ENCODE peak calls at places on chromosomes 7 and 10, in ten cellular contexts. One of them, this sample, is unnamed.

GRCh38 chr7:142459557-142459963 is 201.7 kb upstream of the PRSS58 start:
- DNase-seq in PC-9: peak; percentile 96
- DNase-seq in aorta: no peak
- DNase-seq in HCEC 1CT: peak; percentile 84
- DNase-seq in mucosa of gallbladder: peak; percentile 17
- DNase-seq in heart right ventricle: no peak
- DNase-seq in PC-3: peak; percentile 73
- DNase-seq in sigmoid colon: no peak
- DNase-seq in T-helper 2 cell: no peak
- DNase-seq in NCI-H1930: peak; percentile 12
- DNase-seq in this sample: peak; percentile 54

GRCh38 chr10:49177391-49178355 is 10.5 kb downstream of the TMEM273 start:
- DNase-seq in PC-9: peak; percentile 78
- DNase-seq in aorta: peak; percentile 86
- DNase-seq in HCEC 1CT: peak; percentile 89
- DNase-seq in mucosa of gallbladder: peak; percentile 33
- DNase-seq in heart right ventricle: peak; percentile 87
- DNase-seq in PC-3: peak; percentile 97
- DNase-seq in sigmoid colon: no peak
- DNase-seq in T-helper 2 cell: peak; percentile 31
- DNase-seq in NCI-H1930: no peak
- DNase-seq in this sample: peak; percentile 66

GRCh38 chr10:35462491-35462934 is 126.2 kb downstream of the CCNY start:
- DNase-seq in PC-9: no peak
- DNase-seq in aorta: no peak
- DNase-seq in HCEC 1CT: no peak
- DNase-seq in mucosa of gallbladder: no peak
- DNase-seq in heart right ventricle: no peak
- DNase-seq in PC-3: no peak
- DNase-seq in sigmoid colon: no peak
- DNase-seq in T-helper 2 cell: no peak
- DNase-seq in NCI-H1930: no peak
- DNase-seq in this sample: no peak

GRCh38 chr10:114436941-114437340 is 32.6 kb upstream of the AFAP1L2 start:
- DNase-seq in PC-9: no peak
- DNase-seq in aorta: no peak
- DNase-seq in HCEC 1CT: no peak
- DNase-seq in mucosa of gallbladder: no peak
- DNase-seq in heart right ventricle: no peak
- DNase-seq in PC-3: no peak
- DNase-seq in sigmoid colon: no peak
- DNase-seq in T-helper 2 cell: no peak
- DNase-seq in NCI-H1930: no peak
- DNase-seq in this sample: no peak

GRCh38 chr10:72418679-72419078 is 64.0 kb upstream of the DNAJB12 start:
- DNase-seq in PC-9: no peak
- DNase-seq in aorta: no peak
- DNase-seq in HCEC 1CT: no peak
- DNase-seq in mucosa of gallbladder: no peak
- DNase-seq in heart right ventricle: no peak
- DNase-seq in PC-3: no peak
- DNase-seq in sigmoid colon: no peak
- DNase-seq in T-helper 2 cell: no peak
- DNase-seq in NCI-H1930: no peak
- DNase-seq in this sample: no peak

GRCh38 chr10:77592946-77593636 is 44.5 kb downstream of the KCNMA1 start:
- DNase-seq in PC-9: peak; percentile 80
- DNase-seq in aorta: peak; percentile 81
- DNase-seq in HCEC 1CT: peak; percentile 94
- DNase-seq in mucosa of gallbladder: no peak
- DNase-seq in heart right ventricle: no peak
- DNase-seq in PC-3: peak; percentile 100
- DNase-seq in sigmoid colon: peak; percentile 70
- DNase-seq in T-helper 2 cell: no peak
- DNase-seq in NCI-H1930: no peak
- DNase-seq in this sample: peak; percentile 13

GRCh38 chr7:151790826-151791379 is 86.0 kb downstream of the PRKAG2 start:
- DNase-seq in PC-9: no peak
- DNase-seq in aorta: peak; percentile 50
- DNase-seq in HCEC 1CT: no peak
- DNase-seq in mucosa of gallbladder: no peak
- DNase-seq in heart right ventricle: no peak
- DNase-seq in PC-3: no peak
- DNase-seq in sigmoid colon: no peak
- DNase-seq in T-helper 2 cell: no peak
- DNase-seq in NCI-H1930: no peak
- DNase-seq in this sample: no peak

GRCh38 chr10:9957352-9957751 is 1060.3 kb upstream of the CELF2 start:
- DNase-seq in PC-9: no peak
- DNase-seq in aorta: no peak
- DNase-seq in HCEC 1CT: peak; percentile 74
- DNase-seq in mucosa of gallbladder: no peak
- DNase-seq in heart right ventricle: no peak
- DNase-seq in PC-3: no peak
- DNase-seq in sigmoid colon: no peak
- DNase-seq in T-helper 2 cell: no peak
- DNase-seq in NCI-H1930: no peak
- DNase-seq in this sample: no peak

GRCh38 chr10:31742255-31742654 is 186.4 kb downstream of the ARHGAP12 start:
- DNase-seq in PC-9: no peak
- DNase-seq in aorta: no peak
- DNase-seq in HCEC 1CT: no peak
- DNase-seq in mucosa of gallbladder: no peak
- DNase-seq in heart right ventricle: no peak
- DNase-seq in PC-3: no peak
- DNase-seq in sigmoid colon: no peak
- DNase-seq in T-helper 2 cell: no peak
- DNase-seq in NCI-H1930: no peak
- DNase-seq in this sample: no peak

GRCh38 chr10:30093303-30093967 is 34.0 kb upstream of the JCAD start:
- DNase-seq in PC-9: no peak
- DNase-seq in aorta: no peak
- DNase-seq in HCEC 1CT: no peak
- DNase-seq in mucosa of gallbladder: no peak
- DNase-seq in heart right ventricle: no peak
- DNase-seq in PC-3: no peak
- DNase-seq in sigmoid colon: no peak
- DNase-seq in T-helper 2 cell: no peak
- DNase-seq in NCI-H1930: no peak
- DNase-seq in this sample: no peak

GRCh38 chr7:125927556-125927955 is 997.9 kb upstream of the POT1 start:
- DNase-seq in PC-9: no peak
- DNase-seq in aorta: no peak
- DNase-seq in HCEC 1CT: no peak
- DNase-seq in mucosa of gallbladder: no peak
- DNase-seq in heart right ventricle: no peak
- DNase-seq in PC-3: no peak
- DNase-seq in sigmoid colon: no peak
- DNase-seq in T-helper 2 cell: no peak
- DNase-seq in NCI-H1930: no peak
- DNase-seq in this sample: no peak

GRCh38 chr7:68535266-68535665 is 1063.0 kb upstream of the AUTS2 start:
- DNase-seq in PC-9: no peak
- DNase-seq in aorta: no peak
- DNase-seq in HCEC 1CT: no peak
- DNase-seq in mucosa of gallbladder: no peak
- DNase-seq in heart right ventricle: no peak
- DNase-seq in PC-3: no peak
- DNase-seq in sigmoid colon: no peak
- DNase-seq in T-helper 2 cell: no peak
- DNase-seq in NCI-H1930: no peak
- DNase-seq in this sample: no peak

GRCh38 chr10:29254123-29255046 is 34.5 kb upstream of the LYZL1 start:
- DNase-seq in PC-9: peak; percentile 72
- DNase-seq in aorta: no peak
- DNase-seq in HCEC 1CT: no peak
- DNase-seq in mucosa of gallbladder: no peak
- DNase-seq in heart right ventricle: no peak
- DNase-seq in PC-3: no peak
- DNase-seq in sigmoid colon: no peak
- DNase-seq in T-helper 2 cell: no peak
- DNase-seq in NCI-H1930: no peak
- DNase-seq in this sample: no peak

GRCh38 chr7:78019457-78020130 is 221.0 kb downstream of the PHTF2 start:
- DNase-seq in PC-9: no peak
- DNase-seq in aorta: peak; percentile 97
- DNase-seq in HCEC 1CT: peak; percentile 84
- DNase-seq in mucosa of gallbladder: peak; percentile 87
- DNase-seq in heart right ventricle: peak; percentile 94
- DNase-seq in PC-3: peak; percentile 63
- DNase-seq in sigmoid colon: peak; percentile 96
- DNase-seq in T-helper 2 cell: peak; percentile 23
- DNase-seq in NCI-H1930: peak; percentile 90
- DNase-seq in this sample: peak; percentile 75

GRCh38 chr10:30155401-30155800 is 96.0 kb upstream of the JCAD start:
- DNase-seq in PC-9: no peak
- DNase-seq in aorta: no peak
- DNase-seq in HCEC 1CT: no peak
- DNase-seq in mucosa of gallbladder: peak; percentile 17
- DNase-seq in heart right ventricle: peak; percentile 71
- DNase-seq in PC-3: no peak
- DNase-seq in sigmoid colon: no peak
- DNase-seq in T-helper 2 cell: no peak
- DNase-seq in NCI-H1930: no peak
- DNase-seq in this sample: peak; percentile 77

GRCh38 chr10:338176-339037 is 203.2 kb downstream of the ZMYND11 start:
- DNase-seq in PC-9: no peak
- DNase-seq in aorta: peak; percentile 84
- DNase-seq in HCEC 1CT: no peak
- DNase-seq in mucosa of gallbladder: peak; percentile 60
- DNase-seq in heart right ventricle: no peak
- DNase-seq in PC-3: peak; percentile 80
- DNase-seq in sigmoid colon: no peak
- DNase-seq in T-helper 2 cell: no peak
- DNase-seq in NCI-H1930: no peak
- DNase-seq in this sample: no peak

GRCh38 chr10:73827346-73828089 is 16.1 kb upstream of the NDST2 start:
- DNase-seq in PC-9: no peak
- DNase-seq in aorta: no peak
- DNase-seq in HCEC 1CT: no peak
- DNase-seq in mucosa of gallbladder: no peak
- DNase-seq in heart right ventricle: no peak
- DNase-seq in PC-3: peak; percentile 100
- DNase-seq in sigmoid colon: no peak
- DNase-seq in T-helper 2 cell: no peak
- DNase-seq in NCI-H1930: no peak
- DNase-seq in this sample: no peak

GRCh38 chr10:133378251-133379096 is 588 bp upstream of the PAOX start:
- DNase-seq in PC-9: no peak
- DNase-seq in aorta: peak; percentile 90
- DNase-seq in HCEC 1CT: peak; percentile 22
- DNase-seq in mucosa of gallbladder: peak; percentile 84
- DNase-seq in heart right ventricle: peak; percentile 65
- DNase-seq in PC-3: peak; percentile 27
- DNase-seq in sigmoid colon: peak; percentile 81
- DNase-seq in T-helper 2 cell: peak; percentile 37
- DNase-seq in NCI-H1930: no peak
- DNase-seq in this sample: peak; percentile 54

GRCh38 chr7:109256762-109257560 is 687.3 kb downstream of the DNAJB9 start:
- DNase-seq in PC-9: no peak
- DNase-seq in aorta: no peak
- DNase-seq in HCEC 1CT: no peak
- DNase-seq in mucosa of gallbladder: no peak
- DNase-seq in heart right ventricle: no peak
- DNase-seq in PC-3: no peak
- DNase-seq in sigmoid colon: no peak
- DNase-seq in T-helper 2 cell: no peak
- DNase-seq in NCI-H1930: no peak
- DNase-seq in this sample: no peak

GRCh38 chr10:33216661-33217427 is 117.6 kb downstream of the NRP1 start:
- DNase-seq in PC-9: peak; percentile 93
- DNase-seq in aorta: no peak
- DNase-seq in HCEC 1CT: peak; percentile 78
- DNase-seq in mucosa of gallbladder: no peak
- DNase-seq in heart right ventricle: no peak
- DNase-seq in PC-3: peak; percentile 100
- DNase-seq in sigmoid colon: no peak
- DNase-seq in T-helper 2 cell: no peak
- DNase-seq in NCI-H1930: peak; percentile 5
- DNase-seq in this sample: peak; percentile 60

GRCh38 chr10:132684164-132684891 is 101.6 kb downstream of the NKX6-2 start:
- DNase-seq in PC-9: peak; percentile 48
- DNase-seq in aorta: peak; percentile 40
- DNase-seq in HCEC 1CT: peak; percentile 75
- DNase-seq in mucosa of gallbladder: no peak
- DNase-seq in heart right ventricle: no peak
- DNase-seq in PC-3: peak; percentile 72
- DNase-seq in sigmoid colon: peak; percentile 41
- DNase-seq in T-helper 2 cell: no peak
- DNase-seq in NCI-H1930: no peak
- DNase-seq in this sample: no peak

GRCh38 chr7:144738708-144739314 is 97.0 kb downstream of the TPK1 start:
- DNase-seq in PC-9: no peak
- DNase-seq in aorta: no peak
- DNase-seq in HCEC 1CT: peak; percentile 43
- DNase-seq in mucosa of gallbladder: no peak
- DNase-seq in heart right ventricle: peak; percentile 6
- DNase-seq in PC-3: peak; percentile 52
- DNase-seq in sigmoid colon: no peak
- DNase-seq in T-helper 2 cell: no peak
- DNase-seq in NCI-H1930: no peak
- DNase-seq in this sample: peak; percentile 63

GRCh38 chr7:123580406-123581161 is 21.0 kb upstream of the ASB15 start:
- DNase-seq in PC-9: peak; percentile 36
- DNase-seq in aorta: no peak
- DNase-seq in HCEC 1CT: peak; percentile 54
- DNase-seq in mucosa of gallbladder: peak; percentile 34
- DNase-seq in heart right ventricle: peak; percentile 26
- DNase-seq in PC-3: peak; percentile 70
- DNase-seq in sigmoid colon: no peak
- DNase-seq in T-helper 2 cell: no peak
- DNase-seq in NCI-H1930: peak; percentile 5
- DNase-seq in this sample: peak; percentile 61

GRCh38 chr7:4302203-4302905 is 379.7 kb upstream of the FOXK1 start:
- DNase-seq in PC-9: no peak
- DNase-seq in aorta: no peak
- DNase-seq in HCEC 1CT: no peak
- DNase-seq in mucosa of gallbladder: no peak
- DNase-seq in heart right ventricle: no peak
- DNase-seq in PC-3: no peak
- DNase-seq in sigmoid colon: no peak
- DNase-seq in T-helper 2 cell: no peak
- DNase-seq in NCI-H1930: no peak
- DNase-seq in this sample: no peak

GRCh38 chr10:133204226-133205015 is 25.6 kb upstream of the UTF1 start:
- DNase-seq in PC-9: no peak
- DNase-seq in aorta: no peak
- DNase-seq in HCEC 1CT: no peak
- DNase-seq in mucosa of gallbladder: no peak
- DNase-seq in heart right ventricle: no peak
- DNase-seq in PC-3: no peak
- DNase-seq in sigmoid colon: no peak
- DNase-seq in T-helper 2 cell: no peak
- DNase-seq in NCI-H1930: no peak
- DNase-seq in this sample: no peak

GRCh38 chr7:104848386-104848990 is 165.5 kb upstream of the KMT2E start:
- DNase-seq in PC-9: no peak
- DNase-seq in aorta: no peak
- DNase-seq in HCEC 1CT: peak; percentile 10
- DNase-seq in mucosa of gallbladder: peak; percentile 54
- DNase-seq in heart right ventricle: peak; percentile 54
- DNase-seq in PC-3: peak; percentile 78
- DNase-seq in sigmoid colon: no peak
- DNase-seq in T-helper 2 cell: peak; percentile 12
- DNase-seq in NCI-H1930: peak; percentile 18
- DNase-seq in this sample: peak; percentile 62

GRCh38 chr7:44867073-44867990 is 18.0 kb downstream of the PURB start:
- DNase-seq in PC-9: peak; percentile 80
- DNase-seq in aorta: no peak
- DNase-seq in HCEC 1CT: peak; percentile 89
- DNase-seq in mucosa of gallbladder: peak; percentile 30
- DNase-seq in heart right ventricle: no peak
- DNase-seq in PC-3: peak; percentile 77
- DNase-seq in sigmoid colon: peak; percentile 78
- DNase-seq in T-helper 2 cell: no peak
- DNase-seq in NCI-H1930: no peak
- DNase-seq in this sample: peak; percentile 60

GRCh38 chr10:114336823-114337509 is 67.3 kb downstream of the AFAP1L2 start:
- DNase-seq in PC-9: no peak
- DNase-seq in aorta: no peak
- DNase-seq in HCEC 1CT: no peak
- DNase-seq in mucosa of gallbladder: no peak
- DNase-seq in heart right ventricle: no peak
- DNase-seq in PC-3: no peak
- DNase-seq in sigmoid colon: peak; percentile 39
- DNase-seq in T-helper 2 cell: no peak
- DNase-seq in NCI-H1930: no peak
- DNase-seq in this sample: no peak

This sample was measured in endothelial cell of umbilical vein.